ENCODE peak calls at places on chromosomes 11 and 22, in ten cellular contexts. Z, M, U, C, K, I, D, S, T and N are unnamed samples.
A peak's percentile ranks its signal among the peaks of the same experiment; 100 is the strongest.

GRCh38 chr11:123457187-123457770 is 27.2 kb downstream of the GRAMD1B start:
- DNase-seq in Z (peak; percentile 58), M (no peak), U (peak; percentile 61), C (no peak), K (no peak), I (no peak), D (no peak), S (peak; percentile 80), T (no peak), N (no peak)

GRCh38 chr22:21947040-21948014 is 5.3 kb downstream of the PPM1F start:
- DNase-seq in Z (peak; percentile 55), M (no peak), U (no peak), C (peak; percentile 75), K (no peak), I (peak; percentile 71), D (peak; percentile 59), S (peak; percentile 68), T (no peak), N (no peak)

GRCh38 chr11:84673753-84674152 is 953.4 kb downstream of the DLG2 start:
- DNase-seq in Z (peak; percentile 1), M (no peak), U (no peak), C (peak; percentile 42), K (no peak), I (peak; percentile 14), D (no peak), S (no peak), T (no peak), N (no peak)

GRCh38 chr11:120835601-120836228 is 188.2 kb upstream of the TBCEL start:
- DNase-seq in Z (no peak), M (no peak), U (no peak), C (peak; percentile 23), K (no peak), I (no peak), D (no peak), S (no peak), T (no peak), N (no peak)

GRCh38 chr11:82046778-82047177 is 686.9 kb downstream of the FAM181B start:
- DNase-seq in Z (peak; percentile 22), M (no peak), U (no peak), C (peak; percentile 68), K (no peak), I (peak; percentile 7), D (no peak), S (peak; percentile 38), T (no peak), N (no peak)

GRCh38 chr11:70868341-70868885 is 384.0 kb downstream of the SHANK2 start:
- DNase-seq in Z (no peak), M (peak; percentile 53), U (no peak), C (no peak), K (peak; percentile 37), I (no peak), D (no peak), S (no peak), T (no peak), N (no peak)

GRCh38 chr11:46513934-46514342 is 79.9 kb downstream of the AMBRA1 start:
- DNase-seq in Z (peak; percentile 67), M (peak; percentile 56), U (peak; percentile 38), C (no peak), K (no peak), I (no peak), D (no peak), S (peak; percentile 57), T (peak; percentile 72), N (peak; percentile 47)

GRCh38 chr22:36369004-36369921 is 18.5 kb downstream of the MYH9 start:
- DNase-seq in Z (peak; percentile 42), M (no peak), U (no peak), C (peak; percentile 39), K (no peak), I (no peak), D (no peak), S (no peak), T (no peak), N (no peak)

GRCh38 chr11:1017269-1018005 is 19.1 kb downstream of the MUC6 start:
- DNase-seq in Z (peak; percentile 4), M (no peak), U (peak; percentile 35), C (no peak), K (no peak), I (no peak), D (no peak), S (no peak), T (no peak), N (no peak)

GRCh38 chr11:127006311-127006710 is 5.7 kb upstream of the KIRREL3 start:
- DNase-seq in Z (no peak), M (no peak), U (no peak), C (peak; percentile 70), K (no peak), I (peak; percentile 47), D (no peak), S (no peak), T (no peak), N (no peak)

GRCh38 chr11:92886243-92886905 is 83.1 kb upstream of the MTNR1B start:
- DNase-seq in Z (peak; percentile 69), M (no peak), U (no peak), C (peak; percentile 61), K (no peak), I (peak; percentile 77), D (peak; percentile 73), S (peak; percentile 72), T (peak; percentile 21), N (no peak)

GRCh38 chr11:118106789-118107335 is 20.1 kb upstream of the SMIM35 start:
- DNase-seq in Z (peak; percentile 3), M (no peak), U (no peak), C (peak; percentile 41), K (no peak), I (no peak), D (no peak), S (peak; percentile 20), T (no peak), N (no peak)

GRCh38 chr11:13343931-13344717 is 66.5 kb downstream of the BMAL1 start:
- DNase-seq in Z (peak; percentile 86), M (no peak), U (peak; percentile 64), C (peak; percentile 81), K (no peak), I (peak; percentile 88), D (peak; percentile 79), S (peak; percentile 83), T (peak; percentile 61), N (no peak)

DNA sequence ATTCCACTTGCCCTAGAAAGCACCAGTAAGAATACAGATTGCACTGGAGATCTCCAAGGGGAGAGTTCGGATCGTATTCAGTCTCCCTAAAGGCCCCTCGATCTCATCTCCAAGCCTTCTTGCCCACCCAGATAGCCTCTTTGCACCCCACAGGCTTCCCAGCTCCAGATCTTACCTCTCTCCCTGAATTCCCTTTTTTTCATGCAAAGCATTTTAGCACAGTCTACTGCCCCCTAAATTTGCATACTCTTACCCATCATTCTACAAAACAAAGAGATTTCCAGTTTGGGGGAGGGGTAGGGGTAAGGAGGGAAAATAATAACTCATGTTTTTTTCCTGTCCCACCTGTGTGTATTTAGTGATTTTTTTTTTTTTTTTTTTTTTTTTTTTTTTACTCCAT is 105.2 kb downstream of the NAV2 start:
- DNase-seq in Z (no peak), M (no peak), U (no peak), C (no peak), K (no peak), I (no peak), D (no peak), S (no peak), T (no peak), N (no peak)
- H3K4me3 ChIP-seq in Z (no peak overlapping the region), M (no peak overlapping the region), U (no peak overlapping the region), C (no peak overlapping the region), K (no peak overlapping the region), I (no peak overlapping the region), D (no peak overlapping the region), S (no peak overlapping the region), T (no peak overlapping the region), N (no peak overlapping the region)

GRCh38 chr11:130451261-130452019 is 3.0 kb downstream of the ADAMTS15 start:
- DNase-seq in Z (peak; percentile 77), M (no peak), U (peak; percentile 58), C (peak; percentile 59), K (no peak), I (peak; percentile 51), D (no peak), S (peak; percentile 74), T (no peak), N (peak; percentile 57)

GRCh38 chr11:130448039-130448415 is 418 bp upstream of the ADAMTS15 start:
- DNase-seq in Z (no peak), M (no peak), U (no peak), C (no peak), K (no peak), I (no peak), D (no peak), S (no peak), T (no peak), N (no peak)

GRCh38 chr11:130449996-130450419 is 1.6 kb downstream of the ADAMTS15 start:
- DNase-seq in Z (peak; percentile 79), M (peak; percentile 94), U (peak; percentile 90), C (no peak), K (peak; percentile 86), I (peak; percentile 74), D (peak; percentile 90), S (peak; percentile 94), T (no peak), N (peak; percentile 91)

GRCh38 chr11:130448416-130449068 is at the start of gene ADAMTS15:
- DNase-seq in Z (peak; percentile 81), M (peak; percentile 96), U (peak; percentile 88), C (peak; percentile 83), K (peak; percentile 89), I (peak; percentile 97), D (peak; percentile 93), S (peak; percentile 95), T (no peak), N (peak; percentile 91)

GRCh38 chr11:130449246-130449990 is 973 bp downstream of the ADAMTS15 start:
- DNase-seq in Z (peak; percentile 29), M (no peak), U (no peak), C (peak; percentile 30), K (no peak), I (peak; percentile 49), D (peak; percentile 62), S (peak; percentile 28), T (no peak), N (no peak)
- H3K4me3 ChIP-seq in Z (peak overlapping the region; percentile 83), M (peak overlapping the region; percentile 84), U (peak overlapping the region; percentile 70), C (peak overlapping the region; percentile 82), K (peak overlapping the region; percentile 3), I (peak overlapping the region; percentile 87), D (peak overlapping the region; percentile 61), S (peak overlapping the region; percentile 59), T (peak overlapping the region; percentile 54), N (peak overlapping the region; percentile 91)

DNA sequence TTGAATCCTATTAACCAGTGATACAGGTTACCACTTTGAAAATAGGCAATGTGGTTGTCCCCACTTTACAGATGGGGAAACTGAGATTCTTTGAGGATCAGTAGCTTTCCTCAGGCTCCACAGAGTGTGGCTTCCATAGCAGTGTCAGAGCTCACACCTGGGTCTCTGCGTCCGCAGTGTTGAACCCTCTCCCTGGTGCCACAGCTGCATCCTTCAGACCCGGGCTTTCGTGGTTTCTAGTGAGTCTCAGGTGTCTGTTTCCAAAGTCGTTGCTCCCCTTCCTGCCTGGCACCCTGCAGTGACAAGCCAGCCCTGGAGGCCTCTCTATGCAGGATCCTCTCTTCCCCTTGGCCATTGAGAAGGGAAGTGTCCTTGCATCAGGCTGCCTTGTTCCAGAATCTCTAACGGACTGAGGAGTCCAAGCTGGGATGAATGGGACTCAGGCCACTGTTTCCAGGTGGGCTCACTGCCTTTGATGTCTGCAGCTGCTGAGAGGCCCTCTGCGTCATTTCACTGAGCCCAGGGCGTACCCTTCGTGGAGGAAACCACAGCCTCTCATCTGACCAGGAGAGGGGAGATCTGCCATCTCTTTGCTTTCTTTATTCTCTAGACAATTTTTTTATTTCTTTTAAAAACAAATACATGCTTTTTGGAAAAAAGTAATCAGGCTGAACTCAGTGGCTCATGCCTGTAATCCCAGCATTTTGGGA is 48.4 kb upstream of the MICAL2 start:
- DNase-seq in Z (no peak), M (peak; percentile 12), U (no peak), C (no peak), K (no peak), I (no peak), D (no peak), S (no peak), T (no peak), N (no peak)
- H3K4me3 ChIP-seq in Z (no peak overlapping the region), M (no peak overlapping the region), U (no peak overlapping the region), C (no peak overlapping the region), K (no peak overlapping the region), I (no peak overlapping the region), D (no peak overlapping the region), S (no peak overlapping the region), T (no peak overlapping the region), N (no peak overlapping the region)

GRCh38 chr11:66266378-66267038 is 1.9 kb upstream of the RAB1B start:
- DNase-seq in Z (no peak), M (peak; percentile 88), U (no peak), C (no peak), K (peak; percentile 69), I (no peak), D (no peak), S (no peak), T (no peak), N (no peak)
- H3K4me3 ChIP-seq in Z (peak overlapping the region; percentile 60), M (peak overlapping the region; percentile 92), U (peak overlapping the region; percentile 72), C (peak overlapping the region; percentile 96), K (no peak overlapping the region), I (peak overlapping the region; percentile 93), D (peak overlapping the region; percentile 76), S (no peak overlapping the region), T (peak overlapping the region; percentile 98), N (peak overlapping the region; percentile 90)